ENCODE peak calls at places on chromosomes 6 and 20, in four cellular contexts. J is GM12878, A is upper lobe of left lung, Q is HCT116. X is an unnamed sample. For H3K4me1, the result is how much of the 10 kb centered on the place peaks cover.

GRCh38 chr6:138387577-138388368 is 10.1 kb downstream of the SMIM28 start:
- ATAC-seq in J (no peak), A (no peak), Q (no peak), X (no peak)

GRCh38 chr6:6661684-6662083 is 73.2 kb downstream of the LY86 start:
- ATAC-seq in J (no peak), A (peak), Q (no peak), X (peak)

GRCh38 chr6:88519227-88520019 is 353.3 kb upstream of the CNR1 start:
- ATAC-seq in J (no peak), A (no peak), Q (no peak), X (no peak)

GRCh38 chr6:70375166-70375565 is 38.1 kb upstream of the FAM135A start:
- ATAC-seq in J (no peak), A (no peak), Q (peak), X (no peak)

GRCh38 chr6:7042654-7043545 is 64.9 kb upstream of the RREB1 start:
- ATAC-seq in J (no peak), A (no peak), Q (peak), X (no peak)

GRCh38 chr6:16229710-16230109 is 8.7 kb upstream of the GMPR start:
- ATAC-seq in J (no peak), A (peak), Q (no peak), X (peak)

GRCh38 chr6:127902933-127903332 is 2.1 kb upstream of the THEMIS start:
- ATAC-seq in J (no peak), A (no peak), Q (no peak), X (no peak)

GRCh38 chr6:11121851-11122250 is 10.3 kb upstream of the ERVFRD-1 start:
- ATAC-seq in J (no peak), A (no peak), Q (no peak), X (no peak)

GRCh38 chr20:50101281-50101680 is 11.7 kb downstream of the UBE2V1 start:
- ATAC-seq in J (no peak), A (no peak), Q (no peak), X (no peak)

GRCh38 chr6:107419747-107420146 is 39.6 kb downstream of the PDSS2 start:
- ATAC-seq in J (peak), A (no peak), Q (no peak), X (no peak)

GRCh38 chr20:23002276-23002675 is 32.8 kb upstream of the SSTR4 start:
- ATAC-seq in J (no peak), A (no peak), Q (no peak), X (no peak)

GRCh38 chr20:1336699-1337387 is 7.9 kb upstream of the SDCBP2 start:
- ATAC-seq in J (no peak), A (peak), Q (no peak), X (peak)

GRCh38 chr6:153613719-153614455 is 425.2 kb upstream of the OPRM1 start:
- ATAC-seq in J (no peak), A (no peak), Q (no peak), X (no peak)

GRCh38 chr6:33343953-33344611 is 26.5 kb upstream of the ZBTB22 start:
- ATAC-seq in J (peak), A (peak), Q (no peak), X (no peak)

GRCh38 chr6:7954477-7955200 is 44.1 kb upstream of the TXNDC5 start:
- ATAC-seq in J (no peak), A (no peak), Q (no peak), X (no peak)

GRCh38 chr6:93820465-93821082 is 401.2 kb upstream of the EPHA7 start:
- ATAC-seq in J (no peak), A (no peak), Q (no peak), X (no peak)

GRCh38 chr20:23926526-23926880 is 47.0 kb upstream of the CST5 start:
- ATAC-seq in J (no peak), A (no peak), Q (no peak), X (no peak)

GRCh38 chr6:51868591-51869355 is 218.6 kb downstream of the PKHD1 start:
- ATAC-seq in J (peak), A (no peak), Q (no peak), X (no peak)

GRCh38 chr6:24909281-24910216 is 26.2 kb downstream of the RIPOR2 start:
- ATAC-seq in J (peak), A (no peak), Q (no peak), X (no peak)

GRCh38 chr6:154604120-154604519 is 93.6 kb upstream of the CNKSR3 start:
- ATAC-seq in J (peak), A (no peak), Q (no peak), X (no peak)

GRCh38 chr20:33814238-33814712 is 3.1 kb downstream of the CHMP4B start:
- ATAC-seq in J (no peak), A (no peak), Q (no peak), X (no peak)

GRCh38 chr6:28171271-28171670 is 29.6 kb downstream of the ZKSCAN8 start:
- ATAC-seq in J (no peak), A (no peak), Q (no peak), X (no peak)

GRCh38 chr6:17318435-17319165 is 37.4 kb downstream of the RBM24 start:
- ATAC-seq in J (no peak), A (no peak), Q (no peak), X (no peak)

GRCh38 chr6:36928547-36928918 is 26.0 kb upstream of the PI16 start:
- ATAC-seq in J (no peak), A (no peak), Q (no peak), X (no peak)

GRCh38 chr20:56372850-56373249 is 14.1 kb downstream of the FAM210B start:
- ATAC-seq in J (no peak), A (no peak), Q (no peak), X (no peak)

GRCh38 chr6:169190144-169190584 is 63.5 kb downstream of the THBS2 start:
- ATAC-seq in J (no peak), A (peak), Q (no peak), X (peak)

GRCh38 chr6:23457321-23457720 is 668.7 kb upstream of the NRSN1 start:
- ATAC-seq in J (no peak), A (no peak), Q (no peak), X (no peak)

GRCh38 chr6:92534109-92534508 is 885.2 kb downstream of the EPHA7 start:
- ATAC-seq in J (no peak), A (no peak), Q (no peak), X (no peak)

GRCh38 chr20:53444386-53444785 is 149.3 kb downstream of the ZNF217 start:
- ATAC-seq in J (no peak), A (peak), Q (no peak), X (no peak)

GRCh38 chr6:11689847-11690246 is 88.8 kb downstream of the ADTRP start:
- ATAC-seq in J (no peak), A (no peak), Q (no peak), X (no peak)

GRCh38 chr6:34546551-34547321 is 9.4 kb downstream of the SPDEF start:
- ATAC-seq in J (no peak), A (no peak), Q (peak), X (no peak)

GRCh38 chr6:111228094-111228493 is 140.8 kb downstream of the SLC16A10 start:
- ATAC-seq in J (no peak), A (no peak), Q (peak), X (no peak)

GRCh38 chr6:51865176-51865575 is 222.2 kb downstream of the PKHD1 start:
- ATAC-seq in J (no peak), A (no peak), Q (no peak), X (no peak)

GRCh38 chr6:128531696-128532095 is 11.3 kb upstream of the PTPRK start:
- ATAC-seq in J (peak), A (no peak), Q (no peak), X (no peak)

GRCh38 chr20:44644384-44645131 is 6.9 kb downstream of the ADA start:
- ATAC-seq in J (peak), A (no peak), Q (no peak), X (no peak)

GRCh38 chr20:44648579-44648978 is 2.9 kb downstream of the ADA start:
- ATAC-seq in J (no peak), A (no peak), Q (no peak), X (no peak)

GRCh38 chr20:44648068-44648467 is 3.4 kb downstream of the ADA start:
- ATAC-seq in J (no peak), A (no peak), Q (no peak), X (no peak)

GRCh38 chr20:44646023-44646640 is 5.4 kb downstream of the ADA start:
- ATAC-seq in J (peak), A (no peak), Q (no peak), X (no peak)

GRCh38 chr20:44646641-44647274 is 4.7 kb downstream of the ADA start:
- ATAC-seq in J (peak), A (no peak), Q (no peak), X (no peak)
- H3K4me1 ChIP-seq in J (half or more), A (half or more), Q (under half), X (under half)

GRCh38 chr20:30376767-30377658 is 880.5 kb upstream of the DEFB115 start:
- ATAC-seq in J (peak), A (peak), Q (peak), X (peak)
- TF ChIP-seq POLR2A in J (peak), A (no peak), Q (peak), X (no peak)

GRCh38 chr20:57714409-57715267 is 4.8 kb upstream of the PMEPA1 start:
- ATAC-seq in J (no peak), A (no peak), Q (no peak), X (no peak)
- TF ChIP-seq POLR2AphosphoS5 in J (no peak), A (no peak), Q (no peak), X (peak)

DNA sequence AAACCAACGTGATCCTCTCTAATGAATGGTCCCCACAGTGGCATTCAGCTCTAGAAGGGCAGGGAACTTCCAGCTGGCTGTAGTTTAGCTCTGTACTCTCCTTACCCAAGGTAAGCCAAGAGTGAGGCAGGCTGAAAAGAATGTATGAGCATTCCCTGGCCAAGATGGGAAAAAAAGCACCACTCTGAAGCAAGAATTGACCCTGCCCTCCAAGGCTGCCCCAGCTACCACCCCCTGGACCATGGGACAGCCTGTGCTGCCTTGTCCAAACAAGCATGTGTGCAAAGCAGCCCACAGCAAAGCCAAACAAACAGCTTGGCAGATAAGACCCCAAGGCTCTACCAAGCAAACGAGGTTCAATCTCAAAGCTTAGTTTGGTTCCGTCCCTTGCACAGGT is 73.9 kb downstream of the GFOD1 start:
- ATAC-seq in J (no peak), A (peak), Q (no peak), X (peak)
- H3K4me1 ChIP-seq in J (under half), A (half or more), Q (under half), X (half or more)

GRCh38 chr6:30213999-30214982 is 1.1 kb upstream of the TRIM26 start:
- ATAC-seq in J (peak), A (peak), Q (peak), X (peak)
- TF ChIP-seq POLR2A in J (peak), A (no peak), Q (peak), X (peak)

GRCh38 chr6:125066140-125066539 is 87.4 kb upstream of the TPD52L1 start:
- ATAC-seq in J (peak), A (no peak), Q (no peak), X (no peak)
- TF ChIP-seq POLR2AphosphoS5 in J (no peak), A (no peak), Q (no peak), X (no peak)

DNA sequence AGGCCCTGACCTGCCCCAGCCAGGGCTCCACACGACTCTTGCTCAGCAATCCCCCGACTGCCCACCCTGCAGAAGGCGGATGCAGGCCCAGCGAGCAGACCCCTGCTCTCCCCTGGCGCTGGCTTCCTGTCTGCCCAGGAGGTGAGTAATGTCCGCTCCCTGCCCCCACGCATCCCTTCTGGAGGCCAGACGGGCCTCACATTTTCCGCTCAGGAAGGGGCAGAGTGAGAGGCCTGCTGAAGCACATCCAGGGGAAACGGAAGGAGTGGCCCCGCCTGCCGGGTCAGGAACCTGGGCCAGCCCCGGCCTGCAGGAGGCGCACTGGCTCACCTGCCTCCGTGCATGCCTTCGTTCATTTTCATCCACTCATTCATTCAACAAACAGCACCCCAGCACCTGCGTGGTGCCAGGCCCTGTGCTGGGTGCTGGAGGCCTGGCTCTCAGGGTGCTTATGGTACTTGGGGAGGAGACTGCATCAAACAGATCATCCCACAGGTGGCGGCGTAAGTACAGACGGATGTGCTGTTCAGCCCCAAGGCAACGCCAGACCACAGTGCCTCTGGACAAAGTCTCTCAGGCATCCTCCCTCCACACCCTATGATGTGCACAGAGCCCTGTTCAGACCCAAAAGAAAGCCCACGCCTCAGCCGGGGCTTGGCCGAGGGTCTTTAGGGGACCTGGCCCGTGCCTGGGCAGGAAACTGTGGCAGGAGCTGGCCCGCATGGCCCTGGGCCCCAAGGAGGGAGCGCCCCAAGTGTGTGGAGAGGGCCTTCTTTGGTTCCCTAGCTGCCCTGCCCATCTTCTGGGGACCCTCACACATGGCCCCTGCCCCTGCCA is 112.1 kb downstream of the ASXL1 start:
- ATAC-seq in J (peak), A (no peak), Q (peak), X (peak)
- H3K4me1 ChIP-seq in J (under half), A (half or more), Q (under half), X (half or more)

DNA sequence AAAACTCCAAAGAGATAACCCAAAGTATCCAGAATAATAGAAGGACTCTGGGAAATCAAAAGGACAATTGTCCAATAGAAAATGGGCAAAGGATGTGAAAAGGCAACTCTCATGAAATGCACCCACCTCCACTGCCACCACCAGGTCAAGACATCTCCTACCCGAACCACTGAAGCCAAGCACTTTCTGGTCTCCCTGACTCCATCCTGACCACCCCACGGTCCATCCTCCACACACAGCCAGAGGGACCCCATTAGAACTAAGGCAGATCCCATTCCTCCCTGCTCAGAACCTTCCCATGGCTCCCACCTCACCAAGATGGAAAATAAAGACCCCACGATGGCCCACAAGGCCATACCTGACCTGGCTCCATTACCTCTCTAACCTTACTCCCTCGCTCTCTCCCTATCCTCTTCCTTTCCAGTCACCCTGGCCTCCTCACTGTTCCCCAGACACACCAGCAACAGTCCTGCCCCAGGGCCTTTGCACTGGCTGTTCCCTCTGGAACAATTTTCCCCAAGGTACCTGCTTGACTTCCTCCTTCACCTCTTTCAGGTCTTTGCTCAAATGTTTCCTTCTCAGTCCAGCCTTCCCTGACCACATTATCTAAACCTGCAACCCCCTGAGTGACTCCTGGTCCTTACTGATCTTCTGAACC is 108.1 kb downstream of the PREX1 start:
- ATAC-seq in J (no peak), A (no peak), Q (no peak), X (no peak)
- TF ChIP-seq POLR2A in J (no peak), A (no peak), Q (no peak), X (no peak)

DNA sequence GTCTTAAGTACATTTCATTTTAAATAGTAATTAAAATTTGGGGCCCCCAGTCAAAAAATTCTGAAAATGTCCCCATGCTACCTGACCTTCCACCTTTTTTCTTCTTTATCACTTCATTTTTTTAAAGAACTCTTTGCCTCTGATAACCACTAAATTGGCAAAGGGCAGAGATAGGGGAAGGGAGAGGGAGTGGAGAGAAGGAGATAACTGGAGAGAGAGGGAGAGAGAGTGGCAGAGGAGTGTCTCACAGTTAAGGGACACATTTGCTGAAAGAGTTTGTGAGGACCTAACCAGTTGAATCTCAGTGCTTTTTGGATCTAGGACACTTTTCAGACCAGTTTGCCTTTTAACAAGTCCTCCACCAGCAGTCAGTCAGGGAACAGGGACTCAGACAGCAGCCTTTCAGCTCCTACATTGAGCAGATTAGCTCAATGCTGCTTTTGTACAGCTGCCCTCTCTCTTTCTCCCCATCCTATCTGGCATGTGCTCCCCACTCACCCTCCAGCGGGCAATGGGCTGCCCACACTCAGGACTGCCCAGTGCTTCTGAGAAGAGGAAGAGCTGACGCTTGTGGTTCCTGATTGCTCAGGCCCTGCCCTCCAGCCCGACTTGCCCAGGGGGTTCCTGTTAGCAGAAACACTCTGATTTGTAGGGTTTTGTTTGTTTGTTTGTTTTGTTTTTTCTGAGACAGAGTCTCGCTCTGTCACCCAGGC is 14.4 kb downstream of the ARMC2 start:
- ATAC-seq in J (no peak), A (peak), Q (no peak), X (peak)
- TF ChIP-seq POLR2AphosphoS5 in J (no peak), A (no peak), Q (no peak), X (no peak)